ENCODE peak calls at places on chromosome 6, in seven cellular contexts. V is heart left ventricle, P is sigmoid colon, W is endothelial cell of umbilical vein, B is tibial nerve, Z is esophagus muscularis mucosa, F is stomach. Q is an unnamed sample. For H3K9me3, the result is how much of the 10 kb centered on the place peaks cover.

GRCh38 chr6:142300758-142301251 is 1.0 kb upstream of the ADGRG6 start:
- DNase-seq in V (no peak), P (no peak), W (peak), B (peak), Z (no peak), F (peak), Q (peak)

GRCh38 chr6:73854998-73855718 is 159.2 kb downstream of the CD109 start:
- DNase-seq in V (no peak), P (no peak), W (peak), B (peak), Z (no peak), F (no peak), Q (no peak)

GRCh38 chr6:41586564-41586963 is 40.4 kb downstream of the FOXP4 start:
- DNase-seq in V (no peak), P (no peak), W (no peak), B (no peak), Z (no peak), F (no peak), Q (peak)

GRCh38 chr6:14035448-14035847 is 82.1 kb upstream of the CD83 start:
- DNase-seq in V (peak), P (no peak), W (no peak), B (no peak), Z (no peak), F (no peak), Q (no peak)

GRCh38 chr6:83432626-83433025 is 1.8 kb upstream of the ME1 start:
- DNase-seq in V (no peak), P (no peak), W (no peak), B (no peak), Z (no peak), F (no peak), Q (no peak)

GRCh38 chr6:148440021-148440420 is 97.4 kb downstream of the SASH1 start:
- DNase-seq in V (no peak), P (no peak), W (no peak), B (no peak), Z (no peak), F (no peak), Q (no peak)

GRCh38 chr6:42979523-42980177 is 669 bp upstream of the PEX6 start:
- DNase-seq in V (no peak), P (no peak), W (no peak), B (no peak), Z (no peak), F (no peak), Q (no peak)

GRCh38 chr6:90119618-90120017 is 177.0 kb downstream of the BACH2 start:
- DNase-seq in V (no peak), P (no peak), W (no peak), B (no peak), Z (no peak), F (no peak), Q (no peak)

GRCh38 chr6:170053966-170054661 is 236.8 kb downstream of the DLL1 start:
- DNase-seq in V (no peak), P (peak), W (no peak), B (no peak), Z (no peak), F (no peak), Q (no peak)

GRCh38 chr6:127515234-127515793 is 3.8 kb downstream of the MTCL3 start:
- DNase-seq in V (no peak), P (no peak), W (no peak), B (no peak), Z (no peak), F (no peak), Q (no peak)

GRCh38 chr6:37788259-37788658 is 31.3 kb upstream of the ZFAND3 start:
- DNase-seq in V (no peak), P (no peak), W (no peak), B (no peak), Z (no peak), F (no peak), Q (no peak)

GRCh38 chr6:72822691-72823090 is 200.8 kb downstream of the KCNQ5 start:
- DNase-seq in V (no peak), P (no peak), W (no peak), B (no peak), Z (no peak), F (no peak), Q (no peak)

GRCh38 chr6:159473844-159474243 is 219.2 kb downstream of the SOD2 start:
- DNase-seq in V (peak), P (peak), W (no peak), B (no peak), Z (no peak), F (no peak), Q (no peak)

GRCh38 chr6:159467473-159468041 is 225.5 kb downstream of the SOD2 start:
- DNase-seq in V (no peak), P (no peak), W (no peak), B (no peak), Z (no peak), F (no peak), Q (no peak)

GRCh38 chr6:159470400-159470799 is 222.6 kb downstream of the SOD2 start:
- DNase-seq in V (no peak), P (no peak), W (no peak), B (no peak), Z (no peak), F (no peak), Q (no peak)

GRCh38 chr6:159469449-159469848 is 223.6 kb downstream of the SOD2 start:
- DNase-seq in V (no peak), P (no peak), W (no peak), B (no peak), Z (no peak), F (no peak), Q (no peak)

DNA sequence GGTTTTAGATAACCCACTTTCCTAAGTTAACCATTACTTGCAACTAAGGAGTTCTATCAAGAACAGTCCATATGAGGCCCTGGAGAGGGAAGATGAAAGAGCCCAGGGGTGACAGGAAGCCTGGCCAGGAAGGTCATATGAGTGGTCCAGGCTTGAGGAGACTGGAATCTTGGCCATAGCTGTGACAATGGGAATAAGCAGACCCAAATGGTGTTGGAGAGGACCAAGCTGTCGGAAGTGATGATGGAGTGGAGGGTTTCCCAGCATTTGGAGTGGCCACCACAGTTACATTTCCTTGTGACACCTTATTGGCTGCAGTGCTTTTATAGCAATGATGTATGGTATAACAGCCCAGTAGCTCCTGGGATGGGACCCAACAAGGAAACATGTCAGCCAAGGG is 219.6 kb downstream of the SOD2 start:
- DNase-seq in V (no peak), P (peak), W (no peak), B (no peak), Z (no peak), F (no peak), Q (no peak)
- H3K9me3 ChIP-seq in V (under half), P (under half), W (under half), B (under half), Z (under half), F (under half), Q (under half)

GRCh38 chr6:145213614-145214013 is 521.7 kb downstream of the EPM2A start:
- DNase-seq in V (no peak), P (no peak), W (no peak), B (no peak), Z (no peak), F (no peak), Q (no peak)

GRCh38 chr6:145212807-145213206 is 522.5 kb downstream of the EPM2A start:
- DNase-seq in V (no peak), P (no peak), W (no peak), B (no peak), Z (no peak), F (no peak), Q (no peak)

GRCh38 chr6:145209312-145209711 is 526.0 kb downstream of the EPM2A start:
- DNase-seq in V (no peak), P (no peak), W (no peak), B (no peak), Z (no peak), F (no peak), Q (no peak)

GRCh38 chr6:145214570-145214969 is 520.8 kb downstream of the EPM2A start:
- DNase-seq in V (no peak), P (no peak), W (peak), B (no peak), Z (no peak), F (no peak), Q (no peak)
- TF ChIP-seq POLR2A in V (no peak), P (no peak), W (no peak), B (no peak), Z (no peak), F (no peak), Q (no peak)

GRCh38 chr6:53143710-53144109 is 4.9 kb downstream of the GCM1 start:
- DNase-seq in V (no peak), P (no peak), W (no peak), B (no peak), Z (no peak), F (no peak), Q (no peak)
- H3K27ac ChIP-seq in V (no peak), P (peak), W (no peak), B (no peak), Z (peak), F (no peak), Q (no peak)

GRCh38 chr6:167528239-167528638 is 203.4 kb downstream of the TTLL2 start:
- DNase-seq in V (no peak), P (no peak), W (no peak), B (no peak), Z (no peak), F (no peak), Q (no peak)

GRCh38 chr6:167532410-167533294 is 207.8 kb downstream of the TTLL2 start:
- DNase-seq in V (no peak), P (no peak), W (no peak), B (no peak), Z (no peak), F (no peak), Q (no peak)

GRCh38 chr6:167530960-167531359 is 206.1 kb downstream of the TTLL2 start:
- DNase-seq in V (peak), P (no peak), W (no peak), B (no peak), Z (no peak), F (no peak), Q (no peak)

GRCh38 chr6:167525774-167526173 is 200.9 kb downstream of the TTLL2 start:
- DNase-seq in V (no peak), P (no peak), W (no peak), B (no peak), Z (no peak), F (no peak), Q (no peak)

GRCh38 chr6:167529684-167530335 is 204.9 kb downstream of the TTLL2 start:
- DNase-seq in V (no peak), P (no peak), W (no peak), B (no peak), Z (no peak), F (no peak), Q (no peak)
- H3K9me3 ChIP-seq in V (under half), P (under half), W (under half), B (under half), Z (under half), F (under half), Q (under half)

DNA sequence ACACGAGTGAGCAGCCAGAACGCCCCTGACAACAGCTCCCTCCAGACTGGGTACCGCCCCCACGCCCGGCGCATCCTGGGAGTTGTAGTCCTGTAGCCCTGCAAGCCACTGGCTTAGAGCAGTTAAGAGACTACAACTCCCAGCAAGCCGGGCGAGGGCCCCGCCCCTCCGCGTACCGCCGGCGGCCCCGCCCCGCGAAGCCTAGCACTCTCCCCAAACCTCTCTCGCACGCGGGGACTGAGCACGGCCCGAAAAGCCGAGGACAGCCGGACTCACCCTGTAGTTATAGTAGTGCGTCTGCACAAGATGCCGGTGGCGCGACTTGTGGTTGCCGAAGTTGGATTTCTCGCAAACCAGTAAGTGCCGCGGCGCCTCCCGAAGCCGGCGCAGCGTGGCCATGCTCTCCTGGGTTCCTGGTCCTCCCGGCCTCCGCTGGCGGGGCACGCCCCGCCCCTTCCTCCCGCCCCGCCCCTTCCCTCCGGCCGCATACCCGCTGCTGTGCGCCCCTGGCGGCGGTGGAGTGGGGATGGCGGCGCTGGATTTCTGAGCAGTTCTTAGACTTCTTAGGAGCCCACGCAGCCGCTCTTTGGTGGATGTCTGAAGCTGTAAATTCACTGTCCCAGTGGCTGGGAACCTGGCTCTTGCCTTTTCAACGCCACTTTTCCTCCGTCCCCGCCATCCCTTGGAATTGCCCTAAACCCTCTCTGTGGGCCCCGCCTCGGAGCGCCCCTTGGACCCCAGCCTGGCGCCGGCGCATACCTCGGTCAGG is at the start of gene RPP40:
- DNase-seq in V (peak), P (peak), W (peak), B (peak), Z (peak), F (peak), Q (peak)
- TF ChIP-seq POLR2A in V (no peak), P (no peak), W (peak), B (no peak), Z (no peak), F (no peak), Q (peak)

Q was measured in adrenal gland.